ENCODE peak calls at places on chromosomes 16 and 17, in six cellular contexts. S, A, Q, G, H and P are unnamed samples.

GRCh38 chr17:62627904-62628603 is 584 bp downstream of the MRC2 start:
- DNase-seq in S (peak), A (peak), Q (peak), G (peak), H (no peak), P (peak)

GRCh38 chr17:14875557-14876412 is 389.3 kb downstream of the PMP22 start:
- DNase-seq in S (no peak), A (no peak), Q (no peak), G (no peak), H (no peak), P (no peak)

GRCh38 chr17:11954961-11955360 is 42.3 kb downstream of the ZNF18 start:
- DNase-seq in S (no peak), A (no peak), Q (no peak), G (no peak), H (no peak), P (no peak)

GRCh38 chr17:14307560-14308024 is 6.7 kb downstream of the HS3ST3B1 start:
- DNase-seq in S (peak), A (peak), Q (peak), G (no peak), H (no peak), P (no peak)

GRCh38 chr16:20310421-20311395 is 16.6 kb downstream of the GP2 start:
- DNase-seq in S (no peak), A (no peak), Q (no peak), G (no peak), H (no peak), P (no peak)

GRCh38 chr17:6994666-6995246 is 1.1 kb upstream of the ALOX12 start:
- DNase-seq in S (peak), A (no peak), Q (no peak), G (no peak), H (no peak), P (no peak)

GRCh38 chr17:280901-281300 is 71.7 kb downstream of the RPH3AL start:
- DNase-seq in S (no peak), A (no peak), Q (no peak), G (no peak), H (no peak), P (no peak)

GRCh38 chr16:78505544-78506371 is 406.3 kb downstream of the WWOX start:
- DNase-seq in S (peak), A (no peak), Q (peak), G (no peak), H (no peak), P (peak)

GRCh38 chr16:11412965-11413887 is 68.0 kb downstream of the RMI2 start:
- DNase-seq in S (no peak), A (no peak), Q (no peak), G (no peak), H (no peak), P (no peak)

GRCh38 chr17:34241062-34241461 is 14.0 kb upstream of the CCL2 start:
- DNase-seq in S (no peak), A (peak), Q (peak), G (no peak), H (no peak), P (peak)

GRCh38 chr16:65600046-65600445 is 478.2 kb upstream of the CDH11 start:
- DNase-seq in S (no peak), A (no peak), Q (no peak), G (no peak), H (no peak), P (no peak)

GRCh38 chr17:49901460-49902331 is 53.8 kb upstream of the TAC4 start:
- DNase-seq in S (no peak), A (no peak), Q (no peak), G (no peak), H (no peak), P (no peak)

GRCh38 chr16:57658130-57658877 is 9.8 kb upstream of the ADGRG3 start:
- DNase-seq in S (no peak), A (no peak), Q (no peak), G (no peak), H (no peak), P (no peak)

GRCh38 chr17:22303865-22304264 is 611.5 kb downstream of the KCNJ18 start:
- DNase-seq in S (no peak), A (no peak), Q (no peak), G (no peak), H (no peak), P (no peak)

GRCh38 chr16:79848739-79849518 is 248.4 kb upstream of the MAF start:
- DNase-seq in S (no peak), A (no peak), Q (no peak), G (no peak), H (no peak), P (no peak)

GRCh38 chr17:73969956-73970355 is 233.5 kb upstream of the RPL38 start:
- DNase-seq in S (no peak), A (no peak), Q (peak), G (no peak), H (no peak), P (no peak)

GRCh38 chr16:35552763-35553162 is 2093.4 kb downstream of the TP53TG3F start:
- DNase-seq in S (no peak), A (no peak), Q (no peak), G (no peak), H (no peak), P (no peak)

GRCh38 chr17:68468334-68468733 is 11.0 kb upstream of the WIPI1 start:
- DNase-seq in S (no peak), A (peak), Q (no peak), G (no peak), H (no peak), P (no peak)

GRCh38 chr16:65965632-65966031 is 400.9 kb upstream of the CDH5 start:
- DNase-seq in S (peak), A (no peak), Q (no peak), G (no peak), H (no peak), P (no peak)

GRCh38 chr17:29099527-29099926 is 56.6 kb downstream of the PIPOX start:
- DNase-seq in S (no peak), A (no peak), Q (no peak), G (no peak), H (no peak), P (no peak)

GRCh38 chr17:76243826-76244679 is 3.8 kb upstream of the RNF157 start:
- DNase-seq in S (no peak), A (peak), Q (peak), G (no peak), H (no peak), P (no peak)

GRCh38 chr16:88387941-88388627 is 5.3 kb downstream of the ZNF469 start:
- DNase-seq in S (peak), A (peak), Q (peak), G (no peak), H (no peak), P (peak)

GRCh38 chr16:21301168-21301894 is 23.2 kb upstream of the CRYM start:
- DNase-seq in S (peak), A (peak), Q (peak), G (peak), H (no peak), P (no peak)